ENCODE peak calls at places on chromosomes 3 and 15, in seven cellular contexts. Z, M, R, L, G, T and U are unnamed samples.

GRCh38 chr15:29711531-29711930 is 110.7 kb downstream of the TJP1 start:
- DNase-seq in L (no peak), G (no peak), M (no peak), T (no peak), Z (no peak), R (no peak), U (no peak)

GRCh38 chr15:71743861-71744382 is 66.4 kb upstream of the NR2E3 start:
- DNase-seq in G (peak; percentile 46), Z (no peak), M (peak; percentile 63), R (no peak), T (peak; percentile 80), L (no peak), U (no peak)

GRCh38 chr15:38021259-38021658 is 86.8 kb downstream of the TMCO5A start:
- DNase-seq in M (no peak), Z (no peak), T (no peak), L (no peak), G (no peak), R (no peak), U (no peak)

GRCh38 chr15:41573396-41573795 is 14.4 kb downstream of the TYRO3 start:
- DNase-seq in L (no peak), G (no peak), R (no peak), Z (no peak), T (no peak), M (no peak), U (no peak)

GRCh38 chr3:11600501-11601282 is 43.0 kb downstream of the VGLL4 start:
- DNase-seq in L (peak; percentile 64), R (peak; percentile 60), T (peak; percentile 79), M (no peak), G (no peak), Z (no peak), U (no peak)

GRCh38 chr15:82663186-82663600 is 16.0 kb upstream of the CPEB1 start:
- DNase-seq in Z (no peak), M (peak; percentile 84), G (peak; percentile 37), T (peak; percentile 71), L (no peak), R (no peak), U (peak; percentile 31)

GRCh38 chr3:193040836-193041672 is 123.4 kb upstream of the MB21D2 start:
- DNase-seq in G (no peak), R (no peak), L (no peak), Z (no peak), M (peak; percentile 29), T (no peak), U (no peak)

GRCh38 chr3:194136519-194137313 is 768 bp downstream of the HES1 start:
- DNase-seq in G (peak; percentile 22), Z (peak; percentile 61), T (peak; percentile 75), R (peak; percentile 73), L (peak; percentile 63), M (no peak), U (peak; percentile 31)

GRCh38 chr3:9213019-9213646 is 36.3 kb downstream of the SRGAP3 start:
- DNase-seq in M (no peak), T (no peak), Z (no peak), L (no peak), G (no peak), R (no peak), U (no peak)

GRCh38 chr3:132232231-132232792 is 84.9 kb upstream of the ACP3 start:
- DNase-seq in L (no peak), M (no peak), G (no peak), T (no peak), R (no peak), Z (no peak), U (no peak)